ENCODE peak calls at places on chromosomes 3 and 15, in five cellular contexts. Q is dorsolateral prefrontal cortex, N is astrocyte of the spinal cord, D is sigmoid colon, G is hepatocyte. L is an unnamed sample.
A peak's percentile ranks its signal among the peaks of the same experiment; 100 is the strongest.

GRCh38 chr15:42156266-42156922 is at the start of gene PLA2G4F:
- DNase-seq in Q (no peak), N (no peak), G (peak; percentile 79), D (no peak), L (peak; percentile 80)

GRCh38 chr3:1752205-1752604 is 346.5 kb upstream of the CNTN4 start:
- DNase-seq in G (no peak), D (no peak), Q (no peak), N (no peak), L (no peak)

GRCh38 chr3:6734395-6734746 is 126.5 kb upstream of the GRM7 start:
- DNase-seq in Q (no peak), D (no peak), G (no peak), N (no peak), L (no peak)

GRCh38 chr15:42371125-42371524 is 11.8 kb downstream of the CAPN3 start:
- DNase-seq in N (no peak), Q (no peak), G (no peak), D (no peak), L (no peak)

GRCh38 chr3:197041875-197042488 is 12.4 kb upstream of the MELTF start:
- DNase-seq in G (no peak), Q (no peak), N (peak; percentile 54), D (no peak), L (no peak)

GRCh38 chr15:40103124-40103858 is 5.4 kb downstream of the BMF start:
- DNase-seq in Q (peak; percentile 82), D (peak; percentile 96), N (peak; percentile 80), G (peak; percentile 91), L (peak; percentile 90)

GRCh38 chr3:123652346-123652984 is 67.6 kb upstream of the HACD2 start:
- DNase-seq in Q (peak; percentile 75), G (peak; percentile 89), D (peak; percentile 91), N (peak; percentile 77), L (peak; percentile 65)

GRCh38 chr3:34011171-34012101 is 213.0 kb downstream of the PDCD6IP start:
- DNase-seq in Q (no peak), G (no peak), N (peak; percentile 47), D (no peak), L (no peak)

GRCh38 chr3:34056951-34057390 is 258.5 kb downstream of the PDCD6IP start:
- DNase-seq in G (no peak), N (peak; percentile 14), Q (no peak), D (no peak), L (peak; percentile 6)

GRCh38 chr3:182979719-182980191 is 583 bp downstream of the DCUN1D1 start:
- DNase-seq in N (peak; percentile 17), G (peak; percentile 55), D (peak; percentile 68), Q (no peak), L (peak; percentile 23)

GRCh38 chr3:182980204-182981037 is at the start of gene DCUN1D1:
- DNase-seq in G (peak; percentile 95), N (peak; percentile 84), Q (peak; percentile 75), D (peak; percentile 94), L (peak; percentile 89)

GRCh38 chr3:182981038-182981380 is 671 bp upstream of the DCUN1D1 start:
- DNase-seq in G (no peak), N (no peak), D (no peak), Q (no peak), L (no peak)

GRCh38 chr3:182986021-182986420 is 5.7 kb upstream of the DCUN1D1 start:
- DNase-seq in G (no peak), D (no peak), N (no peak), Q (no peak), L (no peak)

DNA sequence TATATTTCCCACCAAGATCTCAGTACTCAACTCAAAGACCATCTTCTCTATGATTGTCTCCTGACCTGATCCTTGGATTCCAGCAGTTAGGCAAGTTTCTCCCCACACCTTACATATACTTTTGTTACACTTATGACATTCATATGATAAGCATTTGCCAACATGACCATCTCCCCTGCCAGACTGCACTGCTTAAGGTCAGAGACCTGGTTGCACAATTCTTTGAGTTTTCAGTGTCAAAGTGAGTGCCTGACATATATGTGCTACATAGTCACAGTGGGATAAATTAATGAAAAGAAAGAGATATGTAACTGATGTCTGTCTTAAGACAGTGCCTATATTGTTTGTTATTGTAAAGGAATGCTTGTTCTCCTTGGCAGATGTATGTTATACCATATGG is 3.5 kb upstream of the DCUN1D1 start:
- DNase-seq in G (no peak), N (no peak), D (no peak), Q (no peak), L (peak; percentile 21)
- H3K4me3 ChIP-seq in G (no peak overlapping the region), N (no peak overlapping the region), D (no peak overlapping the region), Q (no peak overlapping the region), L (no peak overlapping the region)

DNA sequence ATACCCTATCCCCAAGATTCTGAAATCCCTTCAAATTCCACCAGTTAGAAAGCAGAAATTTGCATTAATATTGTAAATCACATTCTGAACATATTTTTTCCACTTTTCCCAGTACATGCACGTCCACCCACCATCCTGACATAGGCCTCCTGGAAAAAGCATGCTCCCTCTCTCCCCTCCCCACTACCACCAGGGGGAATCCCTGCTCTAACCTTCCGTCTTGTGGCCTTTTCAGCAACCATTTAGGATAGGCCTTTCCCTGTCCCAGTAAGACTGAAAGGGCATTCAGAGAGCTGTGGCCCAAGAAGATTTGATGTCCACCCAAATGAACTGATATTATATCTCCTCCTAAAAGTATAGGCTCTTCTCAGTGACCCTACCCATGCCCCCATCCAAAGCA is 182.1 kb downstream of the ARRDC4 start:
- DNase-seq in D (no peak), N (no peak), G (no peak), Q (no peak), L (no peak)
- TF ChIP-seq CTCF in D (no peak), N (peak; percentile 9), G (no peak), Q (no peak), L (no peak)

DNA sequence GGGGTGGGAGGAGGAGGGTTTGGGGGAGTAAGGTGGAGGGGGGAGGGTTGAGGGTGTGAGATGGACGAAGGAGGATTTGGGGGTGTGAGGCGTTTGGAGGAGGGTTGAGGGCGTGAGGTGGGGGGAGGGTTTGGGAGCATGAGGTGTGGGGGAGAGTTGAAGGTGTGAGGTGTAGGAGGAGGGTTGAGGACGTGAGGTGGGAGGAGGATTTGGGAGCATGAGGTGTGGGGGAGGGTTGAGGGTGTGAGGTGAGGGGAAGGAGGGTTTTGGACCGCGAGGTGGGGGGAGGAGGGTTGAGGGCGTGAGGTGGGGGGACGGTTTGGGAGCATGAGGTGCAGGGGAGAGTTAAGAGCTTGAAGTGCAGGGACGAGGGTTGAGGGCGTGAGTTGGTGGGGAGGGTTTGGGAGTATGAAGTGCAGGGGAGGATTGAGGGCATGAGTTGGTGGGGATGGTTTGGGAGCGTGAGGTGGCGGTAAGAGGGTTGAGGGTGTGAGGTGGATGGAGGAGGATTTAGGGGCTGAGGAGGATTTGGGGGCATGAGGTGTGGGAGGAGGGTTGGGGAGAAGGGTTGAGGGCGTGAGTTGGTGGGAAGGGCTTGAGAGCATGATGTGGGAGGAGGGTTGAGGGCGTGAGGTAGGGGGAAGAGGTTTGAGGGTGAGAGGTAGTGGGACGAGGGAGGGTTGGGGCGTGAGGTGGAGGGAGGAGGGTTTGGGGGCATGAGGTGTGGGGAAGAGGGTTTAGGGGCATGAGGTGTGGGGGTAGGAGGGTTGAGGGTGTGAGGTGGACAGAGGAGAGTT is 1.2 kb downstream of the MLF1 start:
- DNase-seq in N (no peak), D (no peak), G (peak; percentile 4), Q (no peak), L (no peak)
- H3K4me3 ChIP-seq in N (no peak overlapping the region), D (no peak overlapping the region), G (no peak overlapping the region), Q (no peak overlapping the region), L (no peak overlapping the region)

GRCh38 chr15:101013769-101014223 is 94.6 kb downstream of the LRRK1 start:
- DNase-seq in Q (no peak), G (no peak), N (no peak), D (peak; percentile 58), L (no peak)
- TF ChIP-seq CTCF in Q (no peak), G (no peak), N (no peak), D (no peak), L (no peak)

DNA sequence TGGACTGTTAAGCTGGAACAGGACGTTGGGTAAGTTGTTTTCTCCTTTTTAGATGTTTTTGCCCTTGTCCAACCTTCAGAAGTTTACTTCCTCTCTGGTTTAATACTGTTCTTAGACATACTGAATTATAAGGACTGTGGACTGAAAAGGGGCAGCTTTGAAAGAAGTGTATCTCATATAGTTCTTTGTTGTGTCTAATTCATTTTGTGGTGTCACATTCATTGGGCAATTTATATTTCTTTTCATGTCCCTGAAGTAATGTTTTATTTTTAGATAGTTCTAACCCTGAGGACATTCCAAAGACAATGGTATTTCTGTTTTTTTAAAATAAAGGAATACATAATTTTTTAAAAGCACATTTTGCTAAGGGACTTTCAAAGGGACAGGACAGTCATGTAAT is 45.2 kb downstream of the TMEM108 start:
- DNase-seq in D (no peak), G (no peak), N (no peak), Q (no peak), L (no peak)
- H3K4me3 ChIP-seq in D (no peak overlapping the region), G (no peak overlapping the region), N (no peak overlapping the region), Q (no peak overlapping the region), L (no peak overlapping the region)

GRCh38 chr15:83998486-83998885 is 237.1 kb upstream of the GOLGA6L4 start:
- DNase-seq in N (no peak), D (no peak), G (no peak), Q (no peak), L (no peak)

GRCh38 chr15:83991163-83991562 is 244.4 kb upstream of the GOLGA6L4 start:
- DNase-seq in Q (no peak), G (no peak), N (no peak), D (no peak), L (no peak)

GRCh38 chr15:83999396-84000120 is 236.0 kb upstream of the GOLGA6L4 start:
- DNase-seq in N (no peak), G (no peak), D (no peak), Q (no peak), L (no peak)

GRCh38 chr15:83992356-83993031 is 243.1 kb upstream of the GOLGA6L4 start:
- DNase-seq in Q (no peak), G (no peak), D (no peak), N (no peak), L (no peak)

GRCh38 chr15:83993591-83993990 is 242.0 kb upstream of the GOLGA6L4 start:
- DNase-seq in Q (no peak), D (no peak), N (no peak), G (no peak), L (no peak)
- TF ChIP-seq CTCF in Q (no peak), D (no peak), N (no peak), G (no peak), L (no peak)

GRCh38 chr3:9552252-9552999 is 1.2 kb downstream of the LHFPL4 start:
- DNase-seq in Q (no peak), D (no peak), N (peak; percentile 46), G (peak; percentile 81), L (peak; percentile 79)
- H3K4me3 ChIP-seq in Q (peak overlapping the region; percentile 28), D (no peak overlapping the region), N (no peak overlapping the region), G (no peak overlapping the region), L (no peak overlapping the region)

DNA sequence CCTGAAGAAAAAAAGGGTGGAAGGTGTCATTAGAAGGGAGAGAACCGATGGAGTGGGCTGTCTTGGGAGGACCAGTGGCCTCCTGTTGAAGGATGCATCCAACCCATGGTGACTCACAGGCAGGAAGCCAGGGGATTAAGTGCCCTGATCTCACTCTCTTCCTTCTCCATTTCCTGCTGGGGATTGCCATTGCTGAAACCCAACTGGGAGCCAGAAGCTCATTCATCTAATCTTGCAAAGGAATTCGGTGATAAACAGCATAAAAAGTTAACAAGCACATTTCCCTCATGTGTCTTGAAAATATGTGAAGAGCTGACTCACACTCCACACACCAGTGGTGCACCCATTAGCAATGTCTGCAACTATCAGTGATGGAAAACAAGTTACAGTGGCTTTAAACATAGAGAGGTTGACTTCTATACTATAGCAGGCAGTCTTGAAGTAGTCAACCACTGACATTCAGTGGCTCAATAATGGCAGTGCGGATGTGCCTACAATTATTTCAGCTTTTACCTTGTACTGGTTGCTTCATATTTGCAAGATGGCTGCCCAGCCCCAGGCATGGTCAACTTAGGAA is 12.8 kb upstream of the CSRNP1 start:
- DNase-seq in G (peak; percentile 80), D (no peak), Q (no peak), N (peak; percentile 81), L (peak; percentile 92)
- TF ChIP-seq CTCF in G (no peak), D (no peak), Q (no peak), N (peak; percentile 8), L (no peak)

L was measured in epithelial cell of esophagus.